ENCODE peak calls at places on chromosomes 13 and 19, in seven cellular contexts. Q, M, W, B, I, P and G are unnamed samples. For H3K4me1, the result is how much of the 10 kb centered on the place peaks cover.

GRCh38 chr19:5127710-5128109 is 158.8 kb downstream of the KDM4B start:
- DNase-seq in I (no peak), P (no peak), B (no peak), M (no peak), Q (no peak), W (no peak), G (no peak)

GRCh38 chr19:53394522-53394973 is 401 bp upstream of the ZNF765 start:
- DNase-seq in P (no peak), B (peak), W (peak), M (peak), Q (peak), I (no peak), G (peak)

GRCh38 chr13:112184261-112184660 is 117.3 kb downstream of the SOX1 start:
- DNase-seq in B (no peak), M (no peak), P (no peak), I (no peak), W (no peak), Q (no peak), G (no peak)

GRCh38 chr19:44808463-44809371 is at the start of gene BCAM:
- DNase-seq in M (peak), W (no peak), Q (peak), P (peak), B (peak), I (no peak), G (no peak)

GRCh38 chr19:44848805-44849457 is 2.8 kb downstream of the NECTIN2 start:
- DNase-seq in Q (peak), M (no peak), I (no peak), P (no peak), W (no peak), B (no peak), G (no peak)

GRCh38 chr13:49667773-49668172 is 23.5 kb downstream of the EBPL start:
- DNase-seq in P (no peak), I (no peak), Q (no peak), M (no peak), B (no peak), W (no peak), G (no peak)

GRCh38 chr13:20191902-20192469 is 752 bp downstream of the GJB2 start:
- DNase-seq in B (no peak), P (no peak), W (no peak), I (no peak), M (peak), Q (no peak), G (no peak)

GRCh38 chr13:102399791-102400618 is 1.8 kb downstream of the FGF14 start:
- DNase-seq in W (no peak), Q (peak), M (peak), B (no peak), P (peak), I (no peak), G (no peak)

GRCh38 chr13:110422913-110423688 is 116.0 kb downstream of the COL4A2 start:
- DNase-seq in M (no peak), Q (no peak), I (no peak), P (no peak), B (no peak), W (no peak), G (no peak)

GRCh38 chr19:29876414-29876813 is 64.6 kb downstream of the CCNE1 start:
- DNase-seq in I (no peak), Q (no peak), M (no peak), W (no peak), P (no peak), B (no peak), G (no peak)

GRCh38 chr13:114049026-114049425 is 75.2 kb upstream of the C13orf46 start:
- DNase-seq in I (no peak), M (no peak), P (no peak), W (no peak), B (no peak), Q (no peak), G (no peak)

GRCh38 chr13:24723206-24723605 is 40.8 kb upstream of the RNF17 start:
- DNase-seq in I (no peak), B (no peak), P (no peak), W (no peak), Q (no peak), M (no peak), G (no peak)

GRCh38 chr13:73216381-73216831 is 157.6 kb downstream of the KLF5 start:
- DNase-seq in Q (no peak), W (no peak), I (no peak), M (no peak), B (no peak), P (no peak), G (no peak)

GRCh38 chr19:56683119-56683518 is 11.6 kb upstream of the ZNF835 start:
- DNase-seq in B (no peak), Q (no peak), M (no peak), I (no peak), W (no peak), P (no peak), G (no peak)

GRCh38 chr13:113448545-113448884 is 4.8 kb downstream of the ADPRHL1 start:
- DNase-seq in P (no peak), B (peak), W (no peak), M (no peak), I (peak), Q (no peak), G (no peak)

GRCh38 chr19:9178901-9179300 is at the start of gene OR7D2:
- DNase-seq in P (no peak), I (no peak), M (no peak), B (no peak), Q (no peak), W (no peak), G (no peak)

GRCh38 chr19:4556574-4557185 is 2.8 kb downstream of the SEMA6B start:
- DNase-seq in I (peak), P (peak), Q (peak), M (peak), W (no peak), B (no peak), G (no peak)

GRCh38 chr13:109517516-109517915 is 268.9 kb downstream of the IRS2 start:
- DNase-seq in I (no peak), M (no peak), Q (no peak), W (no peak), P (no peak), B (no peak), G (no peak)

GRCh38 chr13:63774133-63774532 is 2358.5 kb upstream of the PCDH20 start:
- DNase-seq in Q (no peak), P (no peak), W (no peak), I (no peak), M (no peak), B (no peak), G (no peak)

GRCh38 chr13:27334774-27335490 is 64.3 kb downstream of the RASL11A start:
- DNase-seq in P (no peak), W (no peak), Q (no peak), I (no peak), B (no peak), M (no peak), G (no peak)

GRCh38 chr13:90882551-90882950 is 464.9 kb upstream of the MIR17HG start:
- DNase-seq in I (no peak), B (no peak), W (no peak), Q (no peak), M (no peak), P (no peak), G (no peak)

GRCh38 chr19:12783226-12783848 is 7.9 kb upstream of the JUNB start:
- DNase-seq in M (peak), B (no peak), I (no peak), Q (no peak), P (no peak), W (no peak), G (no peak)

GRCh38 chr19:58519355-58520256 is at the start of gene ZBTB45:
- DNase-seq in Q (peak), I (peak), B (peak), W (peak), M (peak), P (peak), G (peak)

GRCh38 chr19:29843180-29844051 is 31.6 kb downstream of the CCNE1 start:
- DNase-seq in P (no peak), W (no peak), Q (no peak), I (no peak), M (peak), B (no peak), G (no peak)

GRCh38 chr19:1489463-1489971 is 633 bp downstream of the PCSK4 start:
- DNase-seq in M (no peak), P (no peak), I (no peak), W (no peak), Q (peak), B (no peak), G (no peak)

GRCh38 chr19:53467138-53467502 is 413 bp upstream of the ZNF813 start:
- DNase-seq in W (no peak), M (no peak), Q (peak), P (no peak), B (no peak), I (no peak), G (no peak)

GRCh38 chr13:50762969-50763568 is 80.4 kb downstream of the DLEU7 start:
- DNase-seq in B (no peak), I (no peak), M (no peak), W (no peak), P (no peak), Q (no peak), G (no peak)

GRCh38 chr13:97113231-97114001 is 108.7 kb upstream of the MBNL2 start:
- DNase-seq in P (no peak), I (no peak), W (no peak), B (no peak), Q (no peak), M (peak), G (no peak)

GRCh38 chr13:65971541-65971940 is 1258.6 kb downstream of the PCDH9 start:
- DNase-seq in W (no peak), P (no peak), Q (no peak), I (no peak), M (peak), B (no peak), G (no peak)

GRCh38 chr13:43377955-43378354 is 354.6 kb downstream of the DNAJC15 start:
- DNase-seq in P (no peak), Q (no peak), I (no peak), B (no peak), M (no peak), W (no peak), G (no peak)

GRCh38 chr19:49929121-49929610 is at the start of the genes ATF5 and NUP62:
- DNase-seq in M (peak), P (peak), B (peak), I (peak), W (peak), Q (peak), G (no peak)

GRCh38 chr19:47176627-47177090 is 46.0 kb downstream of the SAE1 start:
- DNase-seq in I (no peak), B (no peak), M (no peak), W (no peak), P (no peak), Q (no peak), G (no peak)

GRCh38 chr13:88895261-88895941 is 1224.2 kb downstream of the SLITRK5 start:
- DNase-seq in I (no peak), P (no peak), Q (no peak), M (no peak), W (no peak), B (no peak), G (no peak)

GRCh38 chr13:107291875-107292274 is 723.9 kb upstream of the ARGLU1 start:
- DNase-seq in M (no peak), W (no peak), Q (no peak), P (no peak), I (no peak), B (no peak), G (no peak)

GRCh38 chr13:84641491-84641890 is 759.2 kb upstream of the SLITRK1 start:
- DNase-seq in W (no peak), Q (no peak), B (no peak), I (no peak), P (no peak), M (no peak), G (no peak)
- H3K27ac ChIP-seq in W (no peak), Q (peak), B (no peak), I (no peak), P (no peak), M (no peak), G (no peak)

DNA sequence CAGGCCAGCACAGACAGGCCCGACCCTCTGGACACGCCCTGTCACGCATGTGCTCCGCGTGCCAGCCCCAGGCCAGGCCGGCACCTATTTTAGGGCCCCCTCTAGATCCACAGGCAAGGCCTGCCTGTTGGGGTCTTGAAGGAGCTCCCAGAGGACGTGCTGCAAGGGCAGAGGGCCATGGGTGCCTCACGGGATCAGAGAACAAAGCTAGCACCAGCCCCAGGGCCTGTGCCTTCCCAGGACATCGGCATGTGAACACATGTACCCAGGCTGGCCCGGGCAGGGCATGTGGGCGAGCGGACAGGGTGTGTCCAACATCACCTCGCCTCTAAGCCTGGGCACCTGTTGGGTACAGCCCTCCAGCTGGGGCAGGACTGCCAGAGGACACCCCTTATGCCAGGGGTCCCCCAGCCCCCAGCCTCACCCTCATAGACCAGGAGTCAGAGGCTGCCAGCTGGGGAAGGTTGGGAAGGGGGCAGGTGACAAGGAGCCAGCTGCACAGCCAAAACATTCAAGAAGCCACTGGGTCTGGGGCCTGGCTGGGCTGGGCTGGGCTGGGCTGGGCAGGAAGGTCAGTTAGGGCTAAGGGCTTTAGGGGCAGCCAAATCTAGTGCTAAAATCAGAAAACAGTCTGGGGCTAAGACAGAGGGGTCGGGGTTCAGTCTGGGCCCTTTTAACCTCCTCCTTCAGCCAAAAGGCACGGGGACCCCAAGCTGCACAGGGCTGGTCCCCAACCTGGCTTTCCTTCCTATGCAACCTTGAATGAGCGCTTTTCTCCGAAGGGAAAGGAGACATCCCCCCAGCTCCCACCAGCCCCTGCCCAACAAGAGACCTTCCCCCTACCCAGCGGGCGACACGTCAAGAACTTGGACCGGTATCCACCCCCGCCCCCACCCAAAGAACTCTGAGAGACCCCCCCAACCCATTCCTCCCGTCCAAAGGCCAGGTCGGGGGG is 35.3 kb upstream of the NANOS3 start:
- DNase-seq in W (no peak), P (no peak), M (no peak), B (no peak), I (no peak), Q (peak), G (no peak)
- H3K4me1 ChIP-seq in W (half or more), P (half or more), M (under half), B (half or more), I (half or more), Q (under half), G (under half)

GRCh38 chr19:36051236-36051635 is 2.8 kb downstream of the THAP8 start:
- DNase-seq in P (no peak), Q (no peak), I (peak), W (no peak), M (peak), B (peak), G (no peak)
- TF ChIP-seq REST in P (no peak), Q (no peak), I (no peak), W (no peak), M (no peak), B (no peak), G (no peak)

DNA sequence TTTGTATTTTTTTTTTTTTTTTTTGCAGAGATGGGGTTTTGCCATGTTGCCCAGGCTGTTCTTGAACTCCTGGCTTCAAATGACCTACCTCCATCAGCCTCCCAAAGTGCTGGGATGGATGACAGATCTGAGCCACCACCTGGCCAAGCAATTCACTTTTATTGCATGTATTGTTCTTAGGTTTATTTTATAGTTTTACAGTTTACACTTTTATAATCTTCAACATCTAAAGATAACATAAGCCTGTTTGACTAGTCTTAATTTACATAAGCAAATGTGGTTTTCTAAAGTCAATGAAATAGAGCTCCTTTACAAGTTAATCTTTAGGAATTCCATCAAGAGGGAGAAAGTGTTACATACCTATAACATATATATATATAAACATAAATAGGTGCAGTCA is 9.5 kb upstream of the MPV17L2 start:
- DNase-seq in Q (no peak), P (no peak), W (no peak), B (no peak), M (no peak), I (no peak), G (no peak)
- H3K27ac ChIP-seq in Q (no peak), P (no peak), W (no peak), B (no peak), M (no peak), I (no peak), G (no peak)

DNA sequence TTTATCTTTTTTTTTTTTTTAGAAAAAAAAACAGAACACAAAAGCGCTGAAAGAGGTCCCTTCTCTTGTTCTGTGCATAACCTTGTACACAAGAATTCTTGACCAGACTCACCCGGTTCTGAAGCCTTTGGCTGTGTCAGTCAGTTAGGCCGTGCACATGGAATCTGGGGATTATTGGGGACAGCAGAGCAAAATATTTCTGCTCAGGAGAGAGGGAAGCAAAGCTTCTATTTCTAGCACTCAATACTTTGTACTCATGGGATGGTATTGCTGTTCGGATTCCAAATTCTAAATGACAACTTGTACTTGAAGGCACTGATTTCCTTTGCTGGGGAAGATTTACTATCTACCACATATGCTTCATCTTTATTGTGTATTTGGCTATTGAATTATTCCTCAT is 272.7 kb downstream of the NHLRC3 start:
- DNase-seq in M (no peak), W (no peak), Q (no peak), B (no peak), I (no peak), P (no peak), G (no peak)
- H3K4me1 ChIP-seq in M (under half), W (under half), Q (under half), B (under half), I (under half), P (under half), G (under half)

GRCh38 chr19:32404939-32405430 is 585 bp upstream of the DPY19L3 start:
- DNase-seq in I (no peak), M (no peak), Q (no peak), W (no peak), B (peak), P (no peak), G (no peak)
- TF ChIP-seq REST in I (no peak), M (no peak), Q (no peak), W (no peak), B (no peak), P (no peak), G (no peak)